ENCODE peak calls at places on chromosomes 11 and 22, in seven cellular contexts. Y is ELR; G is stimulated activated CD4-positive, alpha-beta T cell treated with anti-CD3 and anti-CD28 coated beads, Interleukin-2, amount 100 ng/mL, for 48 hours; P is HFFc6; K is Caki2; Q is naive thymus-derived CD8-positive, alpha-beta T cell; H is GM12865. M is an unnamed sample.

GRCh38 chr11:107928767-107929507 is 689 bp downstream of the RAB39A start:
- DNase-seq in K (no peak), P (no peak), H (peak; percentile 49), G (no peak), Q (no peak), Y (no peak), M (peak; percentile 70)

GRCh38 chr22:31753005-31753633 is 700 bp upstream of the DEPDC5 start:
- DNase-seq in H (peak; percentile 58), Q (no peak), K (no peak), P (peak; percentile 9), G (no peak), Y (peak; percentile 60), M (peak; percentile 88)

GRCh38 chr11:134592391-134592990 is 180.4 kb upstream of the B3GAT1 start:
- DNase-seq in Q (no peak), P (no peak), K (peak; percentile 3), Y (no peak), H (peak; percentile 55), G (peak; percentile 51), M (no peak)

GRCh38 chr11:34266090-34266912 is 91.5 kb downstream of the ABTB2 start:
- DNase-seq in H (no peak), G (no peak), P (peak; percentile 77), Q (no peak), K (peak; percentile 91), Y (peak; percentile 68), M (no peak)

GRCh38 chr11:86940122-86940777 is 14.9 kb downstream of the FZD4 start:
- DNase-seq in P (no peak), Q (no peak), H (no peak), Y (no peak), K (no peak), G (no peak), M (no peak)

GRCh38 chr11:125167292-125167953 is 2.9 kb downstream of the PKNOX2 start:
- DNase-seq in H (no peak), Q (no peak), Y (no peak), P (no peak), K (no peak), G (no peak), M (no peak)

GRCh38 chr22:44112191-44112590 is 68.5 kb upstream of the PARVG start:
- DNase-seq in Y (no peak), H (no peak), G (no peak), K (no peak), P (no peak), Q (no peak), M (no peak)

GRCh38 chr11:12556155-12556554 is 118.1 kb upstream of the TEAD1 start:
- DNase-seq in K (no peak), Y (no peak), Q (no peak), H (no peak), P (peak; percentile 42), G (no peak), M (no peak)

GRCh38 chr11:112227002-112227401 is 774 bp downstream of the PTS start:
- DNase-seq in G (no peak), P (peak; percentile 27), Y (peak; percentile 40), H (no peak), K (peak; percentile 22), Q (no peak), M (peak; percentile 30)

GRCh38 chr11:58024601-58025091 is 965 bp downstream of the OR9Q1 start:
- DNase-seq in G (no peak), P (peak; percentile 47), H (no peak), K (peak; percentile 44), Q (no peak), Y (peak; percentile 7), M (no peak)

GRCh38 chr11:10878408-10879214 is 20.8 kb upstream of the ZBED5 start:
- DNase-seq in Y (peak; percentile 76), H (peak; percentile 67), P (peak; percentile 72), K (no peak), G (no peak), Q (no peak), M (peak; percentile 19)

M was measured in NCI-H146.